ENCODE peak calls at places on chromosomes 4 and X, in seven cellular contexts. G is effector CD4-positive, alpha-beta T cell; V is GM20000; E is GM23338; F is activated CD8-positive, alpha-beta T cell treated with anti-CD3 and anti-CD28 coated beads for 36 hours; A is COR-L47; K is mucosa of descending colon. U is an unnamed sample.

GRCh38 chr4:107896158-107896645 is 35.1 kb upstream of the CYP2U1 start:
- DNase-seq in G (no peak), V (no peak), E (no peak), F (peak), A (no peak), K (no peak), U (no peak)

GRCh38 chrX:2572740-2573139 is 72.0 kb upstream of the DHRSX start:
- DNase-seq in G (no peak), V (no peak), E (no peak), F (no peak), A (no peak), K (no peak), U (no peak)

GRCh38 chr4:68267433-68267944 is 22.0 kb upstream of the TMPRSS11B start:
- DNase-seq in G (no peak), V (no peak), E (no peak), F (no peak), A (no peak), K (no peak), U (no peak)

GRCh38 chrX:129116651-129117050 is 406.6 kb downstream of the SMARCA1 start:
- DNase-seq in G (no peak), V (no peak), E (peak), F (no peak), A (no peak), K (no peak), U (no peak)

GRCh38 chrX:68432648-68433047 is 647 bp downstream of the OPHN1 start:
- DNase-seq in G (no peak), V (no peak), E (no peak), F (no peak), A (no peak), K (no peak), U (no peak)

GRCh38 chrX:143437439-143437838 is 79.8 kb downstream of the SPANXN3 start:
- DNase-seq in G (no peak), V (no peak), E (peak), F (no peak), A (no peak), K (no peak), U (no peak)

GRCh38 chr4:95410387-95411005 is 138.3 kb downstream of the UNC5C start:
- DNase-seq in G (no peak), V (no peak), E (no peak), F (no peak), A (no peak), K (no peak), U (no peak)

GRCh38 chr4:81259151-81259550 is 44.1 kb upstream of the PRKG2 start:
- DNase-seq in G (no peak), V (no peak), E (no peak), F (no peak), A (no peak), K (no peak), U (no peak)

GRCh38 chr4:4541040-4541631 is 712 bp downstream of the STX18 start:
- DNase-seq in G (no peak), V (peak), E (no peak), F (peak), A (no peak), K (no peak), U (no peak)

GRCh38 chr4:124509151-124509550 is 203.4 kb downstream of the ANKRD50 start:
- DNase-seq in G (no peak), V (no peak), E (no peak), F (no peak), A (no peak), K (no peak), U (no peak)

GRCh38 chr4:90127706-90128345 is 632 bp downstream of the CCSER1 start:
- DNase-seq in G (no peak), V (peak), E (peak), F (no peak), A (peak), K (no peak), U (no peak)

GRCh38 chr4:76373919-76374552 is 46.9 kb downstream of the CCDC158 start:
- DNase-seq in G (no peak), V (no peak), E (no peak), F (no peak), A (no peak), K (no peak), U (no peak)